ENCODE peak calls at places on chromosomes 16 and 17, in seven cellular contexts. One of them, this sample, is unnamed.
A peak's percentile ranks its signal among the peaks of the same experiment; 100 is the strongest.

GRCh38 chr17:37702605-37703004 is 42.3 kb downstream of the HNF1B start:
- DNase-seq in pancreas: no peak
- DNase-seq in WTC11: no peak
- DNase-seq in astrocyte of the cerebellum: peak; percentile 71
- DNase-seq in dorsolateral prefrontal cortex: no peak
- DNase-seq in RWPE1: peak; percentile 88
- DNase-seq in activated CD8-positive, alpha-beta T cell treated with anti-CD3 and anti-CD28 coated beads for 36 hours: no peak
- DNase-seq in this sample: no peak

GRCh38 chr17:265726-266125 is 84.3 kb upstream of the DOC2B start:
- DNase-seq in pancreas: no peak
- DNase-seq in WTC11: no peak
- DNase-seq in astrocyte of the cerebellum: no peak
- DNase-seq in dorsolateral prefrontal cortex: no peak
- DNase-seq in RWPE1: no peak
- DNase-seq in activated CD8-positive, alpha-beta T cell treated with anti-CD3 and anti-CD28 coated beads for 36 hours: no peak
- DNase-seq in this sample: no peak

GRCh38 chr16:31183432-31184428 is 3.8 kb downstream of the FUS start:
- DNase-seq in pancreas: no peak
- DNase-seq in WTC11: no peak
- DNase-seq in astrocyte of the cerebellum: no peak
- DNase-seq in dorsolateral prefrontal cortex: no peak
- DNase-seq in RWPE1: no peak
- DNase-seq in activated CD8-positive, alpha-beta T cell treated with anti-CD3 and anti-CD28 coated beads for 36 hours: no peak
- DNase-seq in this sample: no peak

GRCh38 chr16:13014516-13014915 is 113.1 kb downstream of the SHISA9 start:
- DNase-seq in pancreas: no peak
- DNase-seq in WTC11: peak; percentile 45
- DNase-seq in astrocyte of the cerebellum: no peak
- DNase-seq in dorsolateral prefrontal cortex: no peak
- DNase-seq in RWPE1: no peak
- DNase-seq in activated CD8-positive, alpha-beta T cell treated with anti-CD3 and anti-CD28 coated beads for 36 hours: no peak
- DNase-seq in this sample: no peak

GRCh38 chr16:84532855-84533486 is 28.5 kb upstream of the MEAK7 start:
- DNase-seq in pancreas: no peak
- DNase-seq in WTC11: no peak
- DNase-seq in astrocyte of the cerebellum: no peak
- DNase-seq in dorsolateral prefrontal cortex: no peak
- DNase-seq in RWPE1: no peak
- DNase-seq in activated CD8-positive, alpha-beta T cell treated with anti-CD3 and anti-CD28 coated beads for 36 hours: no peak
- DNase-seq in this sample: no peak

GRCh38 chr16:88322500-88322970 is 60.2 kb upstream of the ZNF469 start:
- DNase-seq in pancreas: no peak
- DNase-seq in WTC11: no peak
- DNase-seq in astrocyte of the cerebellum: no peak
- DNase-seq in dorsolateral prefrontal cortex: no peak
- DNase-seq in RWPE1: no peak
- DNase-seq in activated CD8-positive, alpha-beta T cell treated with anti-CD3 and anti-CD28 coated beads for 36 hours: no peak
- DNase-seq in this sample: no peak

GRCh38 chr17:49344914-49345313 is 17.1 kb downstream of the ZNF652 start:
- DNase-seq in pancreas: no peak
- DNase-seq in WTC11: no peak
- DNase-seq in astrocyte of the cerebellum: no peak
- DNase-seq in dorsolateral prefrontal cortex: no peak
- DNase-seq in RWPE1: no peak
- DNase-seq in activated CD8-positive, alpha-beta T cell treated with anti-CD3 and anti-CD28 coated beads for 36 hours: no peak
- DNase-seq in this sample: no peak

GRCh38 chr17:57835333-57835900 is 14.4 kb downstream of the MRPS23 start:
- DNase-seq in pancreas: no peak
- DNase-seq in WTC11: no peak
- DNase-seq in astrocyte of the cerebellum: no peak
- DNase-seq in dorsolateral prefrontal cortex: no peak
- DNase-seq in RWPE1: no peak
- DNase-seq in activated CD8-positive, alpha-beta T cell treated with anti-CD3 and anti-CD28 coated beads for 36 hours: no peak
- DNase-seq in this sample: no peak

GRCh38 chr17:19295478-19296200 is 58.5 kb downstream of the EPN2 start:
- DNase-seq in pancreas: no peak
- DNase-seq in WTC11: no peak
- DNase-seq in astrocyte of the cerebellum: no peak
- DNase-seq in dorsolateral prefrontal cortex: no peak
- DNase-seq in RWPE1: no peak
- DNase-seq in activated CD8-positive, alpha-beta T cell treated with anti-CD3 and anti-CD28 coated beads for 36 hours: no peak
- DNase-seq in this sample: no peak

GRCh38 chr17:73644145-73645049 is at the start of gene SDK2:
- DNase-seq in pancreas: no peak
- DNase-seq in WTC11: no peak
- DNase-seq in astrocyte of the cerebellum: no peak
- DNase-seq in dorsolateral prefrontal cortex: no peak
- DNase-seq in RWPE1: peak; percentile 20
- DNase-seq in activated CD8-positive, alpha-beta T cell treated with anti-CD3 and anti-CD28 coated beads for 36 hours: no peak
- DNase-seq in this sample: peak; percentile 53

GRCh38 chr17:47850373-47850691 is 631 bp downstream of the SP6 start:
- DNase-seq in pancreas: no peak
- DNase-seq in WTC11: no peak
- DNase-seq in astrocyte of the cerebellum: no peak
- DNase-seq in dorsolateral prefrontal cortex: no peak
- DNase-seq in RWPE1: no peak
- DNase-seq in activated CD8-positive, alpha-beta T cell treated with anti-CD3 and anti-CD28 coated beads for 36 hours: no peak
- DNase-seq in this sample: no peak

GRCh38 chr17:47844814-47845453 is 3.9 kb upstream of the SCRN2 start:
- DNase-seq in pancreas: no peak
- DNase-seq in WTC11: no peak
- DNase-seq in astrocyte of the cerebellum: no peak
- DNase-seq in dorsolateral prefrontal cortex: no peak
- DNase-seq in RWPE1: no peak
- DNase-seq in activated CD8-positive, alpha-beta T cell treated with anti-CD3 and anti-CD28 coated beads for 36 hours: no peak
- DNase-seq in this sample: no peak

GRCh38 chr17:47846741-47847340 is 4.1 kb downstream of the SP6 start:
- DNase-seq in pancreas: no peak
- DNase-seq in WTC11: peak; percentile 53
- DNase-seq in astrocyte of the cerebellum: no peak
- DNase-seq in dorsolateral prefrontal cortex: no peak
- DNase-seq in RWPE1: no peak
- DNase-seq in activated CD8-positive, alpha-beta T cell treated with anti-CD3 and anti-CD28 coated beads for 36 hours: no peak
- DNase-seq in this sample: no peak

GRCh38 chr17:47848198-47848513 is 2.8 kb downstream of the SP6 start:
- DNase-seq in pancreas: no peak
- DNase-seq in WTC11: no peak
- DNase-seq in astrocyte of the cerebellum: no peak
- DNase-seq in dorsolateral prefrontal cortex: no peak
- DNase-seq in RWPE1: no peak
- DNase-seq in activated CD8-positive, alpha-beta T cell treated with anti-CD3 and anti-CD28 coated beads for 36 hours: no peak
- DNase-seq in this sample: no peak

GRCh38 chr17:47847341-47848197 is 3.4 kb downstream of the SP6 start:
- DNase-seq in pancreas: no peak
- DNase-seq in WTC11: peak; percentile 77
- DNase-seq in astrocyte of the cerebellum: no peak
- DNase-seq in dorsolateral prefrontal cortex: no peak
- DNase-seq in RWPE1: no peak
- DNase-seq in activated CD8-positive, alpha-beta T cell treated with anti-CD3 and anti-CD28 coated beads for 36 hours: peak; percentile 54
- DNase-seq in this sample: no peak
- TF ChIP-seq CTCF in pancreas: no peak
- TF ChIP-seq CTCF in WTC11: peak; percentile 75
- TF ChIP-seq CTCF in astrocyte of the cerebellum: peak; percentile 13
- TF ChIP-seq CTCF in dorsolateral prefrontal cortex: no peak
- TF ChIP-seq CTCF in RWPE1: peak; percentile 43
- TF ChIP-seq CTCF in activated CD8-positive, alpha-beta T cell treated with anti-CD3 and anti-CD28 coated beads for 36 hours: peak; percentile 41
- TF ChIP-seq CTCF in this sample: peak; percentile 26

DNA sequence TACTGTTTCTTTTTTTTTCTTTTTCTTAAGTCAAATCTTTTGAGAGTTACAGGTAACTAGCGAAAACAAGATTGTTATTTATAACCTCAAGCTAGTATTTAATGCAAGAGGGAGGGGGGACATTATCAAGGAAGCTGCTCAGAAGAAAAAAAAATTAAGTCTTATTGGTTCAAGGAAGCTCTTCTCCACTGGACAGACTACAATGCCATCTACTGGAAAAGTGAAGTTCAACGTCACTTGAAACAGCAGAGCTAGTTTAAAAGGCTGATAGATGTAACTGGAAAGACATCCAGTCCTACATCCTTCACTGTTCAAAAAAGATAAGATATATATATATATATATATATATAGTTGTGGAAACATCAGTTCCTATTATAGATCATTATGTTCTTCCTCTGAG is 418.0 kb upstream of the PSMD7 start:
- DNase-seq in pancreas: no peak
- DNase-seq in WTC11: no peak
- DNase-seq in astrocyte of the cerebellum: peak; percentile 73
- DNase-seq in dorsolateral prefrontal cortex: no peak
- DNase-seq in RWPE1: peak; percentile 48
- DNase-seq in activated CD8-positive, alpha-beta T cell treated with anti-CD3 and anti-CD28 coated beads for 36 hours: no peak
- DNase-seq in this sample: peak; percentile 36
- TF ChIP-seq CTCF in pancreas: peak; percentile 20
- TF ChIP-seq CTCF in WTC11: no peak
- TF ChIP-seq CTCF in astrocyte of the cerebellum: peak; percentile 58
- TF ChIP-seq CTCF in dorsolateral prefrontal cortex: peak; percentile 39
- TF ChIP-seq CTCF in RWPE1: peak; percentile 44
- TF ChIP-seq CTCF in activated CD8-positive, alpha-beta T cell treated with anti-CD3 and anti-CD28 coated beads for 36 hours: no peak
- TF ChIP-seq CTCF in this sample: peak; percentile 59

DNA sequence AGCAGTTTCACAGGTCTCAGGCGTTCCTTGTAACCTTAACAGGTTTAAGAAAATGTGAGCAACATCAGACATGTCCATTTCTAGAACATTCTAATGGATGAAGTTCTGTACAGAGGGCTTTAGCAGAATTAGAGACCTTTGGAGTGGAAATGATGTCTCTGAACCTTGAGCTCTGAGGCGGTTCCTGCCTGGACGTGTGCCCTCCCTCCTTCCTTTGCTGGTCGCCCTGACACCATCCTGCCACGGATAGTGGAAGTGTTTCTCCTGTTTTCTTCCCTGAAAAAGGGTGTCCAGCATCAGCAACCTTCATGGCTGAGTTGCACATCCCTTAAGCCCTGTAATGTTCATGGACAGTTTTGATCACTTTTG is 11.1 kb downstream of the SPATA33 start:
- DNase-seq in pancreas: no peak
- DNase-seq in WTC11: no peak
- DNase-seq in astrocyte of the cerebellum: no peak
- DNase-seq in dorsolateral prefrontal cortex: no peak
- DNase-seq in RWPE1: no peak
- DNase-seq in activated CD8-positive, alpha-beta T cell treated with anti-CD3 and anti-CD28 coated beads for 36 hours: no peak
- DNase-seq in this sample: no peak
- TF ChIP-seq CTCF in pancreas: no peak
- TF ChIP-seq CTCF in WTC11: no peak
- TF ChIP-seq CTCF in astrocyte of the cerebellum: no peak
- TF ChIP-seq CTCF in dorsolateral prefrontal cortex: no peak
- TF ChIP-seq CTCF in RWPE1: no peak
- TF ChIP-seq CTCF in activated CD8-positive, alpha-beta T cell treated with anti-CD3 and anti-CD28 coated beads for 36 hours: no peak
- TF ChIP-seq CTCF in this sample: no peak

DNA sequence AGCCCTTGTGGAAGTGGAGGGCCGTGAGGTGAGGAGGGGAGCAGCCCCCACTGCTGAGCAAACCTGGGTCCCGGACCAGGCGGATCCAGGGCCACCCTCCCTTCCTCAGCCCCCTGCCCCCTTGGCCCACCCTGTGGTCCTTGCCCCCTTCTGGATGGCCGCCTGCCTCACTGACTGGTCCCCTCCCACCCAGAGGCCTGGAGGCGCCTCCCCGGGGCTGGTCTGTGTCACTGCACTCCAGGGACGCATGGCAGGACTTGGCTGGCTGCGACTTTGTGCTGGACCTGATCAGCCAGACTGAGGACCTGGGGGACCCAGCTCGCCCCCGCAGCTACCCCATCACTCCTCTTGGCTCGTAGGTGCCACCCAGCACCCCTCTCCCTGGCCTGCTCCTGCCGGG is 19.2 kb upstream of the SMIM5 start:
- DNase-seq in pancreas: no peak
- DNase-seq in WTC11: peak; percentile 65
- DNase-seq in astrocyte of the cerebellum: no peak
- DNase-seq in dorsolateral prefrontal cortex: no peak
- DNase-seq in RWPE1: no peak
- DNase-seq in activated CD8-positive, alpha-beta T cell treated with anti-CD3 and anti-CD28 coated beads for 36 hours: no peak
- DNase-seq in this sample: no peak
- TF ChIP-seq CTCF in pancreas: no peak
- TF ChIP-seq CTCF in WTC11: no peak
- TF ChIP-seq CTCF in astrocyte of the cerebellum: no peak
- TF ChIP-seq CTCF in dorsolateral prefrontal cortex: no peak
- TF ChIP-seq CTCF in RWPE1: no peak
- TF ChIP-seq CTCF in activated CD8-positive, alpha-beta T cell treated with anti-CD3 and anti-CD28 coated beads for 36 hours: no peak
- TF ChIP-seq CTCF in this sample: no peak